ENCODE peak calls at places on chromosomes 13 and 19, in eight cellular contexts. M, G, K, T, C, N, V and O are unnamed samples.

GRCh38 chr13:67135356-67135755 is 94.8 kb downstream of the PCDH9 start:
- DNase-seq in M (no peak), G (no peak), K (no peak), T (no peak), C (no peak), N (no peak), V (no peak), O (no peak)

GRCh38 chr13:88895261-88895941 is 1224.2 kb downstream of the SLITRK5 start:
- DNase-seq in M (no peak), G (no peak), K (peak), T (no peak), C (no peak), N (no peak), V (no peak), O (peak)

GRCh38 chr19:11373166-11373884 is 1.1 kb upstream of the SWSAP1 start:
- DNase-seq in M (no peak), G (no peak), K (peak), T (peak), C (peak), N (no peak), V (peak), O (peak)

GRCh38 chr13:37148501-37148900 is 43.0 kb upstream of the CSNK1A1L start:
- DNase-seq in M (no peak), G (no peak), K (no peak), T (peak), C (no peak), N (no peak), V (no peak), O (no peak)

GRCh38 chr19:49335071-49335783 is at the start of gene CD37:
- DNase-seq in M (no peak), G (peak), K (no peak), T (no peak), C (no peak), N (no peak), V (no peak), O (no peak)

GRCh38 chr13:96650301-96650886 is 343.9 kb downstream of the OXGR1 start:
- DNase-seq in M (no peak), G (no peak), K (no peak), T (peak), C (peak), N (peak), V (no peak), O (no peak)

GRCh38 chr19:21604351-21604926 is 99.0 kb downstream of the ZNF429 start:
- DNase-seq in M (no peak), G (no peak), K (no peak), T (peak), C (peak), N (no peak), V (no peak), O (peak)

GRCh38 chr19:55165952-55166529 is 372 bp downstream of the DNAAF3 start:
- DNase-seq in M (no peak), G (no peak), K (peak), T (peak), C (peak), N (no peak), V (peak), O (peak)

GRCh38 chr13:75197803-75198202 is 284.2 kb downstream of the TBC1D4 start:
- DNase-seq in M (no peak), G (no peak), K (no peak), T (no peak), C (no peak), N (no peak), V (no peak), O (no peak)

GRCh38 chr19:31274266-31274963 is 74.8 kb downstream of the TSHZ3 start:
- DNase-seq in M (no peak), G (no peak), K (no peak), T (no peak), C (no peak), N (no peak), V (no peak), O (no peak)

GRCh38 chr13:78806457-78806856 is 147.5 kb upstream of the OBI1 start:
- DNase-seq in M (no peak), G (no peak), K (no peak), T (no peak), C (no peak), N (no peak), V (no peak), O (no peak)